ENCODE peak calls at places on chromosome 11, in nine cellular contexts. One of them, this sample, is unnamed.

GRCh38 chr11:86247608-86248007 is 3.1 kb downstream of the EED start:
- DNase-seq in WERI-Rb-1: no peak
- DNase-seq in H7: no peak
- DNase-seq in sciatic nerve: no peak
- DNase-seq in HS-5: no peak
- DNase-seq in iris pigment epithelial cell: no peak
- DNase-seq in coronary artery: no peak
- DNase-seq in AG09309: no peak
- DNase-seq in HAP-1: no peak
- DNase-seq in this sample: no peak

GRCh38 chr11:100680070-100680469 is 7.0 kb upstream of the ARHGAP42 start:
- DNase-seq in HAP-1: no peak
- DNase-seq in sciatic nerve: no peak
- DNase-seq in H7: no peak
- DNase-seq in HS-5: no peak
- DNase-seq in WERI-Rb-1: peak
- DNase-seq in iris pigment epithelial cell: no peak
- DNase-seq in coronary artery: no peak
- DNase-seq in AG09309: no peak
- DNase-seq in this sample: no peak

GRCh38 chr11:34798985-34799384 is 117.2 kb downstream of the APIP start:
- DNase-seq in iris pigment epithelial cell: no peak
- DNase-seq in coronary artery: no peak
- DNase-seq in HS-5: no peak
- DNase-seq in WERI-Rb-1: no peak
- DNase-seq in HAP-1: no peak
- DNase-seq in AG09309: no peak
- DNase-seq in H7: no peak
- DNase-seq in sciatic nerve: no peak
- DNase-seq in this sample: no peak

GRCh38 chr11:57903441-57904123 is 120.1 kb upstream of the OR9Q1 start:
- DNase-seq in sciatic nerve: no peak
- DNase-seq in H7: no peak
- DNase-seq in HAP-1: no peak
- DNase-seq in iris pigment epithelial cell: no peak
- DNase-seq in AG09309: no peak
- DNase-seq in WERI-Rb-1: no peak
- DNase-seq in HS-5: no peak
- DNase-seq in coronary artery: no peak
- DNase-seq in this sample: no peak

GRCh38 chr11:47244664-47245350 is 3.8 kb downstream of the ACP2 start:
- DNase-seq in iris pigment epithelial cell: no peak
- DNase-seq in coronary artery: no peak
- DNase-seq in WERI-Rb-1: no peak
- DNase-seq in AG09309: no peak
- DNase-seq in sciatic nerve: no peak
- DNase-seq in H7: peak
- DNase-seq in HS-5: no peak
- DNase-seq in HAP-1: no peak
- DNase-seq in this sample: no peak

GRCh38 chr11:111586305-111586915 is 15.8 kb upstream of the SIK2 start:
- DNase-seq in sciatic nerve: no peak
- DNase-seq in WERI-Rb-1: peak
- DNase-seq in iris pigment epithelial cell: peak
- DNase-seq in coronary artery: no peak
- DNase-seq in AG09309: no peak
- DNase-seq in H7: peak
- DNase-seq in HS-5: no peak
- DNase-seq in HAP-1: peak
- DNase-seq in this sample: peak

GRCh38 chr11:30683176-30683575 is 97.0 kb upstream of the MPPED2 start:
- DNase-seq in HS-5: peak
- DNase-seq in coronary artery: no peak
- DNase-seq in HAP-1: no peak
- DNase-seq in sciatic nerve: no peak
- DNase-seq in WERI-Rb-1: no peak
- DNase-seq in H7: no peak
- DNase-seq in iris pigment epithelial cell: peak
- DNase-seq in AG09309: no peak
- DNase-seq in this sample: no peak

GRCh38 chr11:62295504-62295903 is 3.4 kb downstream of the SCGB1D4 start:
- DNase-seq in H7: peak
- DNase-seq in HS-5: no peak
- DNase-seq in iris pigment epithelial cell: peak
- DNase-seq in sciatic nerve: no peak
- DNase-seq in coronary artery: no peak
- DNase-seq in HAP-1: peak
- DNase-seq in WERI-Rb-1: no peak
- DNase-seq in AG09309: no peak
- DNase-seq in this sample: peak

GRCh38 chr11:36149538-36150242 is 139.5 kb downstream of the COMMD9 start:
- DNase-seq in WERI-Rb-1: peak
- DNase-seq in iris pigment epithelial cell: peak
- DNase-seq in coronary artery: peak
- DNase-seq in AG09309: peak
- DNase-seq in sciatic nerve: no peak
- DNase-seq in H7: peak
- DNase-seq in HAP-1: peak
- DNase-seq in HS-5: peak
- DNase-seq in this sample: peak

This sample was measured in fibroblast of the aortic adventitia.